ENCODE peak calls at places on chromosomes 11 and 22, in five cellular contexts. G is heart left ventricle, O is GM06990, N is fibroblast of lung, Y is kidney. P is an unnamed sample. For H3K36me3, the result is how much of the 10 kb centered on the place peaks cover.

GRCh38 chr11:72606362-72607100 is 67.7 kb downstream of the PDE2A start:
- DNase-seq in G (no peak), N (peak), Y (no peak), O (no peak), P (no peak)

GRCh38 chr11:94201004-94201465 is 72.4 kb downstream of the PANX1 start:
- DNase-seq in O (no peak), G (no peak), Y (no peak), N (peak), P (no peak)

GRCh38 chr11:31805037-31805628 is 6.0 kb downstream of the PAX6 start:
- DNase-seq in O (no peak), G (no peak), Y (peak), N (peak), P (no peak)

GRCh38 chr11:93895106-93895862 is 44.9 kb upstream of the VSTM5 start:
- DNase-seq in N (peak), Y (no peak), G (no peak), O (no peak), P (peak)

GRCh38 chr11:12808519-12808918 is 134.3 kb downstream of the TEAD1 start:
- DNase-seq in Y (no peak), G (no peak), N (peak), O (no peak), P (no peak)

GRCh38 chr11:48036466-48036865 is 56.1 kb downstream of the PTPRJ start:
- DNase-seq in G (no peak), N (peak), O (no peak), Y (no peak), P (no peak)

GRCh38 chr11:88478136-88478785 is 140.7 kb upstream of the CTSC start:
- DNase-seq in O (no peak), G (no peak), Y (no peak), N (no peak), P (no peak)

GRCh38 chr11:133004369-133004768 is 527.9 kb downstream of the OPCML start:
- DNase-seq in N (no peak), O (no peak), G (no peak), Y (no peak), P (no peak)

GRCh38 chr11:83361831-83362230 is 75.7 kb upstream of the CCDC90B start:
- DNase-seq in N (no peak), G (no peak), O (no peak), Y (no peak), P (no peak)

GRCh38 chr11:70220920-70221319 is 17.8 kb downstream of the FADD start:
- DNase-seq in O (no peak), G (no peak), N (peak), Y (no peak), P (no peak)

GRCh38 chr11:29432719-29433325 is 584.0 kb downstream of the KCNA4 start:
- DNase-seq in O (no peak), Y (no peak), N (no peak), G (no peak), P (no peak)

GRCh38 chr11:114622858-114623257 is 27.3 kb upstream of the NXPE4 start:
- DNase-seq in Y (no peak), N (no peak), G (no peak), O (peak), P (no peak)

GRCh38 chr11:80285076-80285790 is 844.4 kb upstream of the TENM4 start:
- DNase-seq in N (peak), O (no peak), G (no peak), Y (no peak), P (no peak)

GRCh38 chr11:1205987-1206331 is 16.9 kb upstream of the MUC5B start:
- DNase-seq in Y (peak), O (no peak), G (no peak), N (no peak), P (no peak)

GRCh38 chr22:17786435-17787158 is 12.3 kb upstream of the BID start:
- DNase-seq in N (peak), G (peak), Y (peak), O (peak), P (peak)

GRCh38 chr11:86438685-86439084 is 64.0 kb downstream of the CCDC81 start:
- DNase-seq in O (no peak), N (peak), G (no peak), Y (no peak), P (no peak)

GRCh38 chr11:15655552-15655951 is 540.8 kb downstream of the INSC start:
- DNase-seq in O (no peak), G (no peak), N (no peak), Y (no peak), P (no peak)

GRCh38 chr22:39498802-39499201 is 3.3 kb upstream of the MIEF1 start:
- DNase-seq in N (no peak), O (no peak), Y (no peak), G (no peak), P (no peak)

GRCh38 chr11:48093795-48094642 is 113.7 kb downstream of the PTPRJ start:
- DNase-seq in G (no peak), O (peak), N (peak), Y (no peak), P (no peak)

GRCh38 chr22:46070215-46070721 is 80.1 kb upstream of the PPARA start:
- DNase-seq in O (peak), N (no peak), Y (peak), G (peak), P (peak)

GRCh38 chr11:57662893-57663292 is 5.0 kb upstream of the ZDHHC5 start:
- DNase-seq in O (no peak), N (no peak), Y (no peak), G (no peak), P (no peak)
- TF ChIP-seq CTCF in O (peak), N (no peak), Y (no peak), G (no peak), P (no peak)

DNA sequence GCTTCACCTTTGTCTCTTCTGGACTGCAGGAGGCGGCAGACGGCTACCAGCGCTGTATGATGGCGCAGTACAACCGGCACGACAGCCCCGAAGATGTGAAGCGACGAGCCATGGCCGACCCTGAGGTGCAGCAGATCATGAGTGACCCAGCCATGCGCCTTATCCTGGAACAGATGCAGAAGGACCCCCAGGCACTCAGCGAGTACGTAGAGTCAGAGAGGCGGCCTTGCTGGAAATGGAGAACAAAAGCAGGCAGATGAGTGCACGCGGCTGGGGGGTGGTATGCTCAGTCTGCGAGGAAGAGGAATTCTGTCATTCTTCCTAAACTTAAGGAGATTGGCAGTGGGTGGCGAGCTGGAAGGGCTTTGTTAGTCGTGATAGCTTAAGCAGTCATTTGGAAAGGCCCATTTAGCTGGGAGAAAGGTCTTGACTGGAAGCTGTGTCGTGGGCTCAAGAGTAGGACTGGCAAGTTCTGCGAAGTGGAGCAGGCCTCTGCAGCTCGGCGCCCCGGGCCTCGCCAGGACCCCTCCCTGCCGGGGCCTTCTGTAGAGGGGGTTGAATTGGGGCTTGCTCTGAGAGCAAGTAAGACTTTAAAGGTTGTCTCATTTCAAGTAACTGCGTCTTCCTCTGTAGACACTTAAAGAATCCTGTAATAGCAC is 3.0 kb upstream of the FERMT3 start:
- DNase-seq in G (peak), N (no peak), Y (no peak), O (no peak), P (no peak)
- H3K36me3 ChIP-seq in G (half or more), N (under half), Y (under half), O (under half), P (under half)

DNA sequence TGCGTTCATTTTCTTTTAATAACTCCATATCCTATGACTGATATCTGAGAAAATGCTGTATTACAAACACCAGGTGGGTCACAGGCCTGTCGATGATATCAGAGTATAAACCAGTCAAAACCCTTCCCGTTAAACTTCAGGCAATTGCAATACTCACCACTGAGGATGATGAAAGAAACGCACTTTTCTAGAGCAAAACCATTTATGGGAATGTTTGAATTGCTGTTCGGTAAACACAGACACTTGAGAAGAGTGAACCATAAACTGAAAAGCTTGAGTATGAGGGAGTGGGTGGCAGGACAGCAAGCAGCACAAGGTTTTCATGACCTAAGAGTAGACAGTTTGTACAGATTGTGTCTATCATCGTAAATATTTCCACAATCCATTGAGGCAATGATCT is 139.8 kb upstream of the CEP126 start:
- DNase-seq in N (no peak), G (no peak), O (no peak), Y (no peak), P (no peak)
- TF ChIP-seq CTCF in N (no peak), G (no peak), O (no peak), Y (no peak), P (no peak)

GRCh38 chr22:42601879-42602465 is 12.7 kb downstream of the POLDIP3 start:
- DNase-seq in Y (no peak), O (no peak), N (no peak), G (peak), P (no peak)
- H3K36me3 ChIP-seq in Y (under half), O (under half), N (under half), G (half or more), P (half or more)

GRCh38 chr11:34416088-34416487 is 22.6 kb upstream of the CAT start:
- DNase-seq in O (no peak), Y (no peak), G (no peak), N (no peak), P (no peak)

GRCh38 chr11:34419158-34419557 is 19.6 kb upstream of the CAT start:
- DNase-seq in G (no peak), Y (no peak), N (no peak), O (no peak), P (no peak)

GRCh38 chr11:34416746-34417145 is 22.0 kb upstream of the CAT start:
- DNase-seq in N (no peak), O (no peak), G (no peak), Y (no peak), P (no peak)

GRCh38 chr11:34415538-34415937 is 23.2 kb upstream of the CAT start:
- DNase-seq in O (no peak), Y (no peak), N (no peak), G (no peak), P (no peak)

DNA sequence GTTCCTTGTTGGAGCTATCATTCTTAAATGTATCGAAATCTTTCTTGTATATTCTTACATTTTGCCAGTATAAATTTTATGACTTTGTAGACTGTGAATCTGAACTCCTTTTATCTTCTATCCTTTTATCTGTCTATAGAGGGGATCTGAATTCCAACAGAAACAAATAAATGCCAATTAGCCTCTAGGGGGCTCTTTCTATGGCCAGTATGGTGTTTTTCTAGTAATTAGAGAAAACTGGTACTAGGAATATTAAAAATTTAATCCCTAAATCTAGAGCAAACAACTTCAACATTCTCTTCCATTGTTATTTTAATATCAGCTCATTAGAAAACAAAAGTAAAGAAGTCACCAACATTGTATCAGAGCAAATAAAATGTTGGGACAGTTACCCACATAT is 21.5 kb upstream of the CAT start:
- DNase-seq in Y (no peak), O (no peak), N (no peak), G (no peak), P (no peak)
- TF ChIP-seq CTCF in Y (no peak), O (peak), N (no peak), G (no peak), P (no peak)

GRCh38 chr11:68027667-68028066 is 2.8 kb upstream of the NDUFS8 start:
- DNase-seq in O (no peak), Y (no peak), N (no peak), G (no peak), P (no peak)
- H3K36me3 ChIP-seq in O (under half), Y (under half), N (under half), G (under half), P (under half)

DNA sequence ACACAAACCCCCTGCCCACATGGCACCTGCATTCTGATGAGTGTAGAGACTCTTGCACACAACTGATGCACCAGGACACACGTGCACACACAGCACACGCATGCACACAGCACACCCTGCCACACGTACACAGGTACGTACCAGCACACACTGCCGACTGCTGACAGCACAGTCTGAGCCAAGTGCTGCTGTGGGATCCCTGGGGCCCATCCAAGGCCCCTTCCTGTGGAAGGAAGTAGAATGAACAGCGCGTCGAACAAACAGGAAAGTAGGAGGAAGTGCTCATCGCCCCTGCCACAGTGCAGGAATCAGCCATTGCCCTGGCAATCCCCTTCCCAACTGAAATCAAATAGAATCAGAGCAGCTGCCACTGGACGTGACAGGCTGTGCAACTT is 57.9 kb downstream of the CD82 start:
- DNase-seq in O (no peak), Y (no peak), N (no peak), G (no peak), P (no peak)
- TF ChIP-seq CTCF in O (no peak), Y (no peak), N (no peak), G (no peak), P (no peak)

GRCh38 chr11:111358038-111359001 is 20.8 kb downstream of the POU2AF1 start:
- DNase-seq in Y (peak), O (no peak), N (no peak), G (no peak), P (no peak)
- H3K36me3 ChIP-seq in Y (under half), O (half or more), N (under half), G (under half), P (under half)

DNA sequence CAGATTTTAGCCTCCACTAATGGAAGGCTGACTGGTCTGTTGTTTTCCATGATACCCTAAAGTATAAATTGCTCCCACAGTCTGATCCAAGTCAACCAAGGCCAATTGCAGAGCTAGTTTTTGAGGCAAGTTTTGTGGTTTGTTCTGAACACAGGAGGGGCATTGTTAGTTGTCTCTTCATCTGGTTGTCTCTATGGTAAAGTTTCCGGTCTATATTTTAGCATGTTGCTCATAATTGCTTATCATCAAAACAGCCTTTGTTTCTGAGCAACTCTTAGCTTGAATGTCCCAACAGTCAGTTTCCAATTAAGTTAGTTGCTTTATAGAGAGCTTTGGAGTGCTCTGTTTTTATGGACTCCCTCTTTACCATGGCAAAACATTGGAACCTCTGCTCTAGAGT is 217.6 kb upstream of the CARD18 start:
- DNase-seq in N (no peak), G (no peak), O (no peak), Y (no peak), P (no peak)
- TF ChIP-seq CTCF in N (no peak), G (no peak), O (no peak), Y (no peak), P (no peak)

GRCh38 chr22:42187646-42188045 is 57.0 kb upstream of the CYP2D6 start:
- DNase-seq in N (no peak), O (no peak), Y (no peak), G (no peak), P (no peak)
- H3K36me3 ChIP-seq in N (under half), O (under half), Y (under half), G (under half), P (under half)